ENCODE peak calls at places on chromosome 16, in eight cellular contexts. One of them, this sample, is unnamed.

GRCh38 chr16:13923703-13924298 is 3.8 kb downstream of the ERCC4 start:
- DNase-seq in psoas muscle: no peak
- DNase-seq in H1: no peak
- DNase-seq in lung: no peak
- DNase-seq in A549: peak; percentile 68
- DNase-seq in coronary artery: no peak
- DNase-seq in breast epithelium: no peak
- DNase-seq in right lobe of liver: no peak
- DNase-seq in this sample: no peak

GRCh38 chr16:12575288-12575687 is 228.4 kb downstream of the CPPED1 start:
- DNase-seq in lung: no peak
- DNase-seq in A549: no peak
- DNase-seq in breast epithelium: no peak
- DNase-seq in right lobe of liver: no peak
- DNase-seq in H1: no peak
- DNase-seq in coronary artery: no peak
- DNase-seq in psoas muscle: no peak
- DNase-seq in this sample: peak; percentile 9

GRCh38 chr16:52618753-52619497 is 72.0 kb upstream of the TOX3 start:
- DNase-seq in coronary artery: no peak
- DNase-seq in lung: no peak
- DNase-seq in A549: no peak
- DNase-seq in right lobe of liver: no peak
- DNase-seq in H1: no peak
- DNase-seq in breast epithelium: no peak
- DNase-seq in psoas muscle: no peak
- DNase-seq in this sample: no peak

GRCh38 chr16:13168091-13168572 is 266.7 kb downstream of the SHISA9 start:
- DNase-seq in H1: no peak
- DNase-seq in breast epithelium: no peak
- DNase-seq in A549: peak; percentile 7
- DNase-seq in psoas muscle: no peak
- DNase-seq in coronary artery: no peak
- DNase-seq in right lobe of liver: no peak
- DNase-seq in lung: no peak
- DNase-seq in this sample: no peak

GRCh38 chr16:1828645-1829410 is 1.8 kb downstream of the FAHD1 start:
- DNase-seq in lung: no peak
- DNase-seq in H1: no peak
- DNase-seq in right lobe of liver: no peak
- DNase-seq in breast epithelium: no peak
- DNase-seq in A549: no peak
- DNase-seq in coronary artery: no peak
- DNase-seq in psoas muscle: no peak
- DNase-seq in this sample: no peak

GRCh38 chr16:50683689-50684374 is 2.7 kb upstream of the SNX20 start:
- DNase-seq in coronary artery: no peak
- DNase-seq in H1: no peak
- DNase-seq in lung: no peak
- DNase-seq in psoas muscle: no peak
- DNase-seq in A549: no peak
- DNase-seq in right lobe of liver: no peak
- DNase-seq in breast epithelium: no peak
- DNase-seq in this sample: peak; percentile 33

GRCh38 chr16:77790964-77791363 is 2.6 kb downstream of the VAT1L start:
- DNase-seq in breast epithelium: no peak
- DNase-seq in lung: no peak
- DNase-seq in psoas muscle: no peak
- DNase-seq in coronary artery: no peak
- DNase-seq in H1: no peak
- DNase-seq in A549: no peak
- DNase-seq in right lobe of liver: no peak
- DNase-seq in this sample: no peak

GRCh38 chr16:86897486-86897885 is 319.1 kb downstream of the FOXL1 start:
- DNase-seq in A549: no peak
- DNase-seq in right lobe of liver: no peak
- DNase-seq in coronary artery: no peak
- DNase-seq in H1: no peak
- DNase-seq in psoas muscle: no peak
- DNase-seq in breast epithelium: no peak
- DNase-seq in lung: no peak
- DNase-seq in this sample: no peak

GRCh38 chr16:49483251-49483650 is 109.6 kb downstream of the C16orf78 start:
- DNase-seq in breast epithelium: no peak
- DNase-seq in psoas muscle: peak; percentile 19
- DNase-seq in right lobe of liver: no peak
- DNase-seq in A549: no peak
- DNase-seq in coronary artery: no peak
- DNase-seq in H1: no peak
- DNase-seq in lung: no peak
- DNase-seq in this sample: no peak

GRCh38 chr16:23342083-23342640 is 40.1 kb downstream of the SCNN1B start:
- DNase-seq in H1: no peak
- DNase-seq in coronary artery: no peak
- DNase-seq in psoas muscle: no peak
- DNase-seq in breast epithelium: no peak
- DNase-seq in right lobe of liver: no peak
- DNase-seq in A549: no peak
- DNase-seq in lung: no peak
- DNase-seq in this sample: no peak

GRCh38 chr16:86763819-86764218 is 185.5 kb downstream of the FOXL1 start:
- DNase-seq in A549: no peak
- DNase-seq in lung: no peak
- DNase-seq in psoas muscle: no peak
- DNase-seq in right lobe of liver: no peak
- DNase-seq in coronary artery: no peak
- DNase-seq in breast epithelium: no peak
- DNase-seq in H1: no peak
- DNase-seq in this sample: no peak

GRCh38 chr16:72924487-72924886 is 123.4 kb downstream of the ZFHX3 start:
- DNase-seq in right lobe of liver: no peak
- DNase-seq in H1: no peak
- DNase-seq in psoas muscle: no peak
- DNase-seq in A549: no peak
- DNase-seq in lung: no peak
- DNase-seq in breast epithelium: no peak
- DNase-seq in coronary artery: no peak
- DNase-seq in this sample: no peak

GRCh38 chr16:3094289-3095027 is 4.6 kb downstream of the ZSCAN10 start:
- DNase-seq in coronary artery: no peak
- DNase-seq in A549: peak; percentile 69
- DNase-seq in breast epithelium: no peak
- DNase-seq in psoas muscle: peak; percentile 19
- DNase-seq in H1: no peak
- DNase-seq in right lobe of liver: no peak
- DNase-seq in lung: no peak
- DNase-seq in this sample: no peak

GRCh38 chr16:89334988-89335802 is 117.7 kb downstream of the ZNF778 start:
- DNase-seq in H1: no peak
- DNase-seq in right lobe of liver: no peak
- DNase-seq in A549: no peak
- DNase-seq in breast epithelium: no peak
- DNase-seq in lung: no peak
- DNase-seq in coronary artery: no peak
- DNase-seq in psoas muscle: peak; percentile 59
- DNase-seq in this sample: no peak

GRCh38 chr16:89332248-89333245 is 115.0 kb downstream of the ZNF778 start:
- DNase-seq in A549: no peak
- DNase-seq in breast epithelium: no peak
- DNase-seq in psoas muscle: peak; percentile 20
- DNase-seq in coronary artery: no peak
- DNase-seq in right lobe of liver: peak; percentile 14
- DNase-seq in H1: no peak
- DNase-seq in lung: no peak
- DNase-seq in this sample: peak; percentile 50

GRCh38 chr16:89335803-89336485 is 118.4 kb downstream of the ZNF778 start:
- DNase-seq in psoas muscle: peak; percentile 84
- DNase-seq in H1: no peak
- DNase-seq in breast epithelium: no peak
- DNase-seq in right lobe of liver: no peak
- DNase-seq in A549: no peak
- DNase-seq in coronary artery: no peak
- DNase-seq in lung: no peak
- DNase-seq in this sample: no peak

GRCh38 chr16:89334461-89334860 is 117.0 kb downstream of the ZNF778 start:
- DNase-seq in right lobe of liver: peak; percentile 18
- DNase-seq in lung: no peak
- DNase-seq in breast epithelium: no peak
- DNase-seq in coronary artery: no peak
- DNase-seq in A549: no peak
- DNase-seq in psoas muscle: peak; percentile 54
- DNase-seq in H1: no peak
- DNase-seq in this sample: no peak

DNA sequence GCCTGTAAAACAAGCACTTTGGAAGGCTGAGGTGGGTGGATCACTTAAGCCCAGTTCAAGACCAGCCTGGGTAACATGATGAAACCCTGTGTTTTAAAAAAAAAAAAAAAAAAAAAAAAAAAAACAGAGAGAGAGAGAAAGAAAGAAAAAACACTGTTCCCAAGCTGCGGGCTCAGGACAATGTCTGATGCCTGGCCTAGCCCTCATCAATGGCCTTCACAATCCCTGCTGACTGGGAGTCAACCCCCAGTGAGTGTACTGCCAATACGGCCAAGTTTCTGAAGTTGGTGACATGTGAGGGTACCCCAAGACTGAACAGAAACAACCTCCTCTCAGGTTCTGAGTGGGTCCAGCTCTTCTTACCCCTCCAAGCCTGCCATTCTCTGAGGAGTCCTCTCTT is 116.5 kb downstream of the ZNF778 start:
- DNase-seq in coronary artery: no peak
- DNase-seq in lung: no peak
- DNase-seq in H1: no peak
- DNase-seq in A549: no peak
- DNase-seq in psoas muscle: peak; percentile 22
- DNase-seq in right lobe of liver: peak; percentile 7
- DNase-seq in breast epithelium: no peak
- DNase-seq in this sample: peak; percentile 5
- H3K27ac ChIP-seq in coronary artery: peak overlapping the region; percentile 42
- H3K27ac ChIP-seq in lung: peak overlapping the region; percentile 68
- H3K27ac ChIP-seq in H1: peak overlapping the region; percentile 6
- H3K27ac ChIP-seq in A549: peak overlapping the region; percentile 6
- H3K27ac ChIP-seq in psoas muscle: peak overlapping the region; percentile 96
- H3K27ac ChIP-seq in right lobe of liver: no peak overlapping the region
- H3K27ac ChIP-seq in breast epithelium: peak overlapping the region; percentile 0
- H3K27ac ChIP-seq in this sample: no peak overlapping the region

GRCh38 chr16:76235426-76235825 is 41.8 kb upstream of the CNTNAP4 start:
- DNase-seq in coronary artery: no peak
- DNase-seq in psoas muscle: no peak
- DNase-seq in H1: no peak
- DNase-seq in A549: no peak
- DNase-seq in right lobe of liver: no peak
- DNase-seq in lung: no peak
- DNase-seq in breast epithelium: no peak
- DNase-seq in this sample: no peak
- H3K4me3 ChIP-seq in coronary artery: no peak overlapping the region
- H3K4me3 ChIP-seq in psoas muscle: no peak overlapping the region
- H3K4me3 ChIP-seq in H1: no peak overlapping the region
- H3K4me3 ChIP-seq in A549: no peak overlapping the region
- H3K4me3 ChIP-seq in right lobe of liver: no peak overlapping the region
- H3K4me3 ChIP-seq in lung: no peak overlapping the region
- H3K4me3 ChIP-seq in breast epithelium: no peak overlapping the region
- H3K4me3 ChIP-seq in this sample: no peak overlapping the region

DNA sequence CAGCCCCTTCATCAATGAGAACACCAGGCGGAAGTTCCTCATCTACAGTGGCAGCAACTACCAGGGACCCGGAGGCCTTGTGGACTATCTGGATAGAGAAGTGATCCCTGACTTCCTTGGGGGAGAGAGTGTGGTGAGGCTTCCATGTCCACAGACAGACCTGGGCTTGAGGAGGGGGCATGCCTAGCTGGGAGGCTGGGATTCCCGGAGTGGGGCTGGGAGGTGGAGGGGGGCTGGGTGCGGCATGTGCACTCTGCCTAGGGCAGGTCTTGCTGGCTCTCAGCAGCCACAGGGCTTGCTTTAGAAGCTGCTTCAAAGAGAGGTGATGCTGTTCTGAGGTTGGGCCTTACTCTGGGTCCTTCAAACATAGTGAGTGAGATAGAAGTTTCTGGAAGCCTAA is 27.8 kb downstream of the NAGPA start:
- DNase-seq in coronary artery: no peak
- DNase-seq in lung: no peak
- DNase-seq in A549: no peak
- DNase-seq in breast epithelium: no peak
- DNase-seq in right lobe of liver: no peak
- DNase-seq in H1: no peak
- DNase-seq in psoas muscle: no peak
- DNase-seq in this sample: no peak
- H3K27ac ChIP-seq in coronary artery: no peak overlapping the region
- H3K27ac ChIP-seq in lung: no peak overlapping the region
- H3K27ac ChIP-seq in A549: no peak overlapping the region
- H3K27ac ChIP-seq in breast epithelium: no peak overlapping the region
- H3K27ac ChIP-seq in right lobe of liver: no peak overlapping the region
- H3K27ac ChIP-seq in H1: no peak overlapping the region
- H3K27ac ChIP-seq in psoas muscle: no peak overlapping the region
- H3K27ac ChIP-seq in this sample: no peak overlapping the region

GRCh38 chr16:53952215-53953208 is 248.6 kb downstream of the FTO start:
- DNase-seq in right lobe of liver: no peak
- DNase-seq in H1: no peak
- DNase-seq in lung: no peak
- DNase-seq in breast epithelium: no peak
- DNase-seq in A549: no peak
- DNase-seq in psoas muscle: no peak
- DNase-seq in coronary artery: no peak
- DNase-seq in this sample: no peak
- H3K4me3 ChIP-seq in right lobe of liver: no peak overlapping the region
- H3K4me3 ChIP-seq in H1: no peak overlapping the region
- H3K4me3 ChIP-seq in lung: no peak overlapping the region
- H3K4me3 ChIP-seq in breast epithelium: no peak overlapping the region
- H3K4me3 ChIP-seq in A549: no peak overlapping the region
- H3K4me3 ChIP-seq in psoas muscle: no peak overlapping the region
- H3K4me3 ChIP-seq in coronary artery: no peak overlapping the region
- H3K4me3 ChIP-seq in this sample: no peak overlapping the region

DNA sequence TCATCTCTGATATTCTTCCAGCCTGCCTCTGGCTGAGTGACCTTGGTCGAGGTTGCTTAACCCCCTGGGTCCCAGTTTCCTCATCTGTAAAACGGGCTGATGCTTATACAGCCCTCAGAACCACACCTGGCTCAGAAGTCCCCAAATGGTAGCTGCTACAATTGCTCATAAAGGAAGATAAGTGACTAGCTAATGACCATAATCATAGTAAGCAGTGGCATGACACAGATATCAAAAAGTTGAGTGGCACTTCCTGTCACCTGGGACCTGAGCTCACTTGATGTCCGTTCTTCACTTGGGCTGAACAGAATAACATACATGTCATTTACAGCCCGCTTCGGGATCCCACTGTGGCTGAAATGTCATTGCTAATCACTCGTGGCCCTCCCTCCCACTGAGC is 1.8 kb downstream of the MGRN1 start:
- DNase-seq in lung: no peak
- DNase-seq in psoas muscle: no peak
- DNase-seq in breast epithelium: no peak
- DNase-seq in coronary artery: peak; percentile 56
- DNase-seq in H1: no peak
- DNase-seq in right lobe of liver: no peak
- DNase-seq in A549: no peak
- DNase-seq in this sample: no peak
- H3K27ac ChIP-seq in lung: no peak overlapping the region
- H3K27ac ChIP-seq in psoas muscle: peak overlapping the region; percentile 96
- H3K27ac ChIP-seq in breast epithelium: peak overlapping the region; percentile 34
- H3K27ac ChIP-seq in coronary artery: no peak overlapping the region
- H3K27ac ChIP-seq in H1: no peak overlapping the region
- H3K27ac ChIP-seq in right lobe of liver: no peak overlapping the region
- H3K27ac ChIP-seq in A549: peak overlapping the region; percentile 97
- H3K27ac ChIP-seq in this sample: no peak overlapping the region

This sample was measured in pancreas.